ENCODE peak calls at places on chromosomes 4 and X, in five cellular contexts. Q is H1, C is breast epithelium, D is stomach, L is esophagus muscularis mucosa. K is an unnamed sample.

GRCh38 chr4:150782311-150782710 is 200.4 kb downstream of the MAB21L2 start:
- DNase-seq in D (no peak), C (no peak), Q (no peak), L (no peak), K (no peak)

GRCh38 chrX:10111364-10112148 is 45.2 kb upstream of the CLCN4 start:
- DNase-seq in L (no peak), C (no peak), D (no peak), Q (no peak), K (peak)

GRCh38 chr4:42280327-42281095 is 116.8 kb upstream of the SHISA3 start:
- DNase-seq in Q (no peak), L (no peak), D (no peak), C (no peak), K (no peak)

GRCh38 chr4:64781737-64782326 is 372.6 kb upstream of the TECRL start:
- DNase-seq in C (no peak), L (no peak), Q (no peak), D (no peak), K (no peak)

GRCh38 chrX:38108364-38108763 is 102.0 kb downstream of the SYTL5 start:
- DNase-seq in D (no peak), Q (no peak), L (no peak), C (no peak), K (no peak)

GRCh38 chrX:2732649-2733048 is 19.2 kb upstream of the XG start:
- DNase-seq in L (no peak), Q (no peak), C (no peak), D (no peak), K (no peak)

GRCh38 chr4:185919107-185919506 is 107.1 kb upstream of the SORBS2 start:
- DNase-seq in Q (no peak), L (no peak), D (no peak), C (no peak), K (no peak)

GRCh38 chrX:47497274-47497673 is 14.3 kb upstream of the ZNF41 start:
- DNase-seq in C (no peak), D (no peak), Q (no peak), L (no peak), K (no peak)

GRCh38 chr4:140095694-140096482 is 58.1 kb downstream of the MAML3 start:
- DNase-seq in L (peak), D (no peak), Q (no peak), C (no peak), K (no peak)

GRCh38 chr4:48483006-48483776 is at the start of gene SLC10A4:
- DNase-seq in D (no peak), L (no peak), Q (no peak), C (no peak), K (peak)

GRCh38 chr4:17785858-17786257 is 4.4 kb upstream of the FAM184B start:
- DNase-seq in C (no peak), D (no peak), L (no peak), Q (no peak), K (no peak)

GRCh38 chrX:39492495-39493162 is 605.1 kb downstream of the BCOR start:
- DNase-seq in L (no peak), Q (no peak), D (no peak), C (no peak), K (no peak)

GRCh38 chr4:168643083-168643795 is 146.4 kb downstream of the PALLD start:
- DNase-seq in Q (no peak), D (no peak), C (no peak), L (no peak), K (no peak)

GRCh38 chrX:24153175-24153795 is 3.8 kb downstream of the ZFX start:
- DNase-seq in L (no peak), C (no peak), D (no peak), Q (no peak), K (no peak)
- TF ChIP-seq POLR2A in L (no peak), C (no peak), D (no peak), Q (no peak), K (no peak)

GRCh38 chr4:173168396-173169177 is at the start of gene GALNT7:
- DNase-seq in Q (peak), D (peak), C (peak), L (peak), K (peak)
- TF ChIP-seq POLR2AphosphoS5 in Q (peak), D (no peak), C (no peak), L (no peak), K (peak)

GRCh38 chrX:100649550-100650356 is 5.8 kb downstream of the SRPX2 start:
- DNase-seq in D (no peak), C (peak), Q (no peak), L (no peak), K (no peak)
- TF ChIP-seq POLR2A in D (no peak), C (no peak), Q (no peak), L (no peak), K (no peak)

DNA sequence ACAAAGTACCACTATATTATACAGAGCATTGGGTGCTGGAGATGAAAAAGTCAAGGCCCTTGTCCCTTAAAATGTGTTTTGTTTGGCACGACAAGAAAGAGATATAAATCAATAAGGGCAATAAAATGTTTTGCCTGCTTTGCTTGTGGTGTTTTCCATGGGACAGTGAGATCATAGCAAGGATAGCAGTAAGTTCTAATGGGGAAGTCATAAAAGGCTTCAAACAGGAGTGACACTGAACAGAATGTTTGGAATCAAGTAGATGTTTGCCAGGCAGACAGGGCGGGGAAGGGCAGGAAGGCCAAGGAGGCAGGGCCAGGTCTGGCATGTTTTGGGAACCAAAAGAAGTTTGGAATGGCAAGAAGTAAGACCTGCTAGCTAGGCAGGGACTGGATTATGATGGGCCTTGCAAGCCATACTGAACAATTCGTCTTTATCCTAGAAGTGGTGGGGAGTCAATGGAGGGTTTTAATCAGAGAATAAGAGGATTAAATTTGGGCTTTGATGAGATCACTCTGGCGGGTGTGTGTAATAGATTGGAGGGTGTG is 16.4 kb downstream of the FGF2 start:
- DNase-seq in C (peak), L (no peak), D (no peak), Q (no peak), K (no peak)
- TF ChIP-seq POLR2AphosphoS5 in C (no peak), L (peak), D (no peak), Q (peak), K (no peak)

DNA sequence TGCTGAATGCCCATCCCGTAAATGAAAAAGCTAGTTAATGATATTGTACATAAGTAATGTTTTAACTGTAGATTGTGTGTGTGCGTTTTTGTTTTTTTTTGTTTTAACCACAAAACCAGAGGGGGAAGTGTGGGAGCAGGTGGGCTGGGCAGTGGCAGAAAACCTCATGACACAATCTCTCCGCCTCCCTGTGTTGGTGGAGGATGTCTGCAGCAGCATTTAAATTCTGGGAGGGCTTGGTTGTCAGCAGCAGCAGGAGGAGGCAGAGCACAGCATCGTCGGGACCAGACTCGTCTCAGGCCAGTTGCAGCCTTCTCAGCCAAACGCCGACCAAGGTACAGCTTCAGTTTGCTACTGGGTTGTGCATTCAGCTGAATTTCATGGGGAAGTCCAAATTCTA is at the start of gene SPP1:
- DNase-seq in L (no peak), Q (peak), D (no peak), C (no peak), K (peak)
- TF ChIP-seq POLR2A in L (no peak), Q (no peak), D (no peak), C (no peak), K (no peak)

DNA sequence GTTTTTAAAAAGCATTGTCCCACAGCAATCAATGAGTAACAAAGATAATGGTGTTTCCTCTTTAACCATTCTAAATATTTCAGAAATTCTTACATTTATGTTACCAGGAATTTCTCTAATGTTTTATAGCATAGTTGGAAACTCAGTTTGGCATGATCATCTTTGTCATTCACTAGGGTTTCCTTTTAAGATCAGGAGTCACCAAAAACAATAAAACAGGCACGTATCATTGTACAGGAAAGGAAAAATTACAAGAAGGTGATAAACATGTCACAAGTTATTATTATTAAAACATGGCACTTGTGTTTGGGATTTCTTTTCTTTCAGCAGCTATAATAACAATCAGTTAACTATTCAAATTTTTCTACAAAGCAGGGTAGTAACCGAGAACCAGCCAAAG is 84.0 kb downstream of the SLC10A7 start:
- DNase-seq in Q (no peak), D (no peak), C (no peak), L (no peak), K (no peak)
- TF ChIP-seq POLR2AphosphoS5 in Q (no peak), D (no peak), C (no peak), L (no peak), K (no peak)

GRCh38 chr4:174284181-174284886 is 623 bp downstream of the CEP44 start:
- DNase-seq in Q (no peak), C (no peak), L (no peak), D (no peak), K (no peak)
- TF ChIP-seq POLR2A in Q (no peak), C (no peak), L (no peak), D (no peak), K (no peak)

DNA sequence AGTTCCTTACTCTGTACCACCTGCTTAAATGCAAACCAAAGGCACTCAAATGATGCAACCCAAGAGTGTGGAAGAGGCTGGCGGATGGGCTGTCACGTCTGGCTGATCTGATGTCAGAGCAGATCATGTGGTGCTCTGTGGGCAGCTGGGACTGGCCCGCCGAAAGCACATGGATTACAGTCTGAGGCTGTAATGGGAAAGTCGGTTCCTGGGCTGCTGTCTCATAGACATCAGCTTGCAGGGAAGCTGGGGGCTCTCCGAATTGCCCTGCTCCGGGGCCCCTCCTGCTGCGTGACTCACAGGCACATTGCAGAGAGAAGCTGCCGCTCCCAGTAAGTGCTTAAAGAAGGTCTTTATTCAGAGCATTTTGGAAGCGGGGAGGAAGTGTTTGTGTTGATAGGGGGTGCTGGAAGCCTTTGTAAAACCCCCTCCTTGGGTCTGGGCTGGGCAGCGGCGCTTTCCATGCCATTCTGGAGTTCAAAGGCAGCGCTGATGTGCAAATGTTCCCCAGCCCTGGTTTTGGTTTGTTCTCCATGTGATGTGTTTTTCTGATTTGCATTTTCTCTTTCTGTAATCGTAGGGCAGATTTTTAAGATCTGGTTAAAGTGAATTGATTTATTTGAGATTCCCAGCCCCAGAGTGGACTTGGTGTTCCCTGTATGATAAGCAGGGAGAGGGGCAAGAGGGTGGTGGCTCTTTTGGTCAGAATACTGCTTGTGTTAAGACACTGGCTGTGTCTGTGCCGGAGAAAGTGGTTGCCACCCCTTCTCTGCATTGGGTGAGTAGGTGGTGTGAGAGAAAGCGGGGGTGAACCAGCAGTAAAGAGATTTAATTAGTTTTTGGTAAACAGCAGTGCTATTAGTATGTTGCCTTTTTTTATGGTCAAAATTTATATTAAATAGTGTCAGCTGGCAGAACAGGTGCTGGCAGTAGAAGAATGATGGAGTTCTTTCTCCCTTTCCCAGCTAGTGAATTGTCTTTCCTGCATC is 181.3 kb downstream of the LARP7 start:
- DNase-seq in Q (peak), L (peak), D (peak), C (peak), K (peak)
- TF ChIP-seq POLR2AphosphoS5 in Q (peak), L (peak), D (peak), C (peak), K (peak)

DNA sequence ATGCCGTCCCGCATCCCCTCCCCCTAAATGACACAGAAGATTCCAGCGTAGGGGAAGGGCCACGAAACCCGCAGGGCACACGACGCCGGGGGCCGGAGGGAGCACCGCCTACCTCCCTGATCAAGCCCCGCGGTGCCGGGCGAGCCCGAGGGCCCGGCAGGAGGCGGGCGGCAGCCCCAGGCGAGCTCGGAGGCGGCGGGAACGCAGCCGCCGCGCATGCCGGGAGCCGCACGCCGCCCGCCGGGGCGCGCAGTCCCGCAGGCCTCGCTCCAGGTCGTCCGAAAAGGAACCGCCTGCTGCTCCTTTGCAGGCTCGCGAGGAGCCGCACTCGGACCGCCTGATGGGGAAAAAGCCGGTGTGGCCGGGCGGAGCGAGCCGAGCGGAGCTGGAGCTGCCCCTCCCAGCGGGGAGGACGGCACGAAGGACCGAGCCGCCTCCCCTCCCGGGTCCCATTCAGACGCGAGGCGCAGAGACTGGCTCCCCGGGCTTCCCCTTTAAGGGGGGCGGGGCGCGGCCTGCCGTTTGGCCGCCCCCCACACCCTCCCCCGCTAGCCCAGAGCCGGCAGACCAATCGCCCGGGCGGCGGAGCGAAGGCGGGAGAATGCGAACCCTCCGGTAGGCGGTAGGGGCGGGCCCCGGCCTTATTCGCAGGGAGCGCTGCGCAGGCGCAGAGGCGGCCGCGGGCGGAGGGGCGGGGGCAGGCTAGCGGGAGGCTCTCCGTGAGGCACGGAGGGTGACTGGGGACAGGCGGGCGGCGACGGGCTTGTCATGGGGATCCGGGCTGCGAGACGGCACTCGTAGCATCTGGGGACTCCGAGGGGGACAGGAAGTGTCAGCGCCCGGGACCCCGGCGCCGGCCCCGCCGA is 561 bp upstream of the ING2 start:
- DNase-seq in C (peak), Q (peak), D (peak), L (peak), K (peak)
- TF ChIP-seq POLR2A in C (no peak), Q (peak), D (no peak), L (peak), K (no peak)